ENCODE peak calls at places on chromosomes 4 and X, in eight cellular contexts. One of them, this sample, is unnamed.

GRCh38 chr4:175435437-175435836 is 376.6 kb downstream of the GPM6A start:
- DNase-seq in astrocyte: no peak
- DNase-seq in kidney: no peak
- DNase-seq in heart left ventricle: no peak
- DNase-seq in fibroblast of mammary gland: no peak
- DNase-seq in GM06990: no peak
- DNase-seq in neuronal stem cell: no peak
- DNase-seq in fibroblast of villous mesenchyme: peak; percentile 62
- DNase-seq in this sample: no peak

GRCh38 chr4:3340703-3341088 is 47.9 kb downstream of the RGS12 start:
- DNase-seq in GM06990: no peak
- DNase-seq in neuronal stem cell: no peak
- DNase-seq in fibroblast of mammary gland: no peak
- DNase-seq in heart left ventricle: peak; percentile 26
- DNase-seq in kidney: no peak
- DNase-seq in astrocyte: no peak
- DNase-seq in fibroblast of villous mesenchyme: no peak
- DNase-seq in this sample: no peak

GRCh38 chr4:137998666-137999429 is 243.3 kb downstream of the SLC7A11 start:
- DNase-seq in heart left ventricle: no peak
- DNase-seq in fibroblast of mammary gland: no peak
- DNase-seq in astrocyte: peak; percentile 92
- DNase-seq in GM06990: no peak
- DNase-seq in neuronal stem cell: no peak
- DNase-seq in fibroblast of villous mesenchyme: peak; percentile 13
- DNase-seq in kidney: no peak
- DNase-seq in this sample: peak; percentile 47

GRCh38 chr4:19844436-19844835 is 407.3 kb upstream of the SLIT2 start:
- DNase-seq in fibroblast of villous mesenchyme: no peak
- DNase-seq in neuronal stem cell: no peak
- DNase-seq in kidney: no peak
- DNase-seq in astrocyte: peak; percentile 24
- DNase-seq in heart left ventricle: no peak
- DNase-seq in GM06990: no peak
- DNase-seq in fibroblast of mammary gland: peak; percentile 11
- DNase-seq in this sample: peak; percentile 49

GRCh38 chr4:113539408-113539807 is 222.1 kb downstream of the CAMK2D start:
- DNase-seq in fibroblast of villous mesenchyme: peak; percentile 25
- DNase-seq in GM06990: peak; percentile 36
- DNase-seq in fibroblast of mammary gland: peak; percentile 75
- DNase-seq in neuronal stem cell: no peak
- DNase-seq in heart left ventricle: no peak
- DNase-seq in astrocyte: peak; percentile 79
- DNase-seq in kidney: no peak
- DNase-seq in this sample: peak; percentile 55

GRCh38 chr4:7197910-7198309 is 5.6 kb downstream of the SORCS2 start:
- DNase-seq in kidney: no peak
- DNase-seq in fibroblast of mammary gland: no peak
- DNase-seq in GM06990: no peak
- DNase-seq in fibroblast of villous mesenchyme: no peak
- DNase-seq in heart left ventricle: no peak
- DNase-seq in astrocyte: no peak
- DNase-seq in neuronal stem cell: no peak
- DNase-seq in this sample: no peak

GRCh38 chrX:12956704-12957541 is 18.0 kb upstream of the TMSB4X start:
- DNase-seq in fibroblast of villous mesenchyme: peak; percentile 76
- DNase-seq in astrocyte: peak; percentile 61
- DNase-seq in GM06990: peak; percentile 79
- DNase-seq in fibroblast of mammary gland: no peak
- DNase-seq in kidney: no peak
- DNase-seq in heart left ventricle: no peak
- DNase-seq in neuronal stem cell: no peak
- DNase-seq in this sample: peak; percentile 59

GRCh38 chrX:40831750-40832149 is 96.4 kb upstream of the MED14 start:
- DNase-seq in kidney: no peak
- DNase-seq in GM06990: no peak
- DNase-seq in fibroblast of mammary gland: no peak
- DNase-seq in heart left ventricle: no peak
- DNase-seq in neuronal stem cell: no peak
- DNase-seq in fibroblast of villous mesenchyme: no peak
- DNase-seq in astrocyte: no peak
- DNase-seq in this sample: no peak

GRCh38 chrX:101658661-101659477 is 781 bp downstream of the ARMCX2 start:
- DNase-seq in kidney: peak; percentile 90
- DNase-seq in neuronal stem cell: peak; percentile 41
- DNase-seq in heart left ventricle: peak; percentile 76
- DNase-seq in GM06990: peak; percentile 18
- DNase-seq in fibroblast of villous mesenchyme: peak; percentile 50
- DNase-seq in fibroblast of mammary gland: peak; percentile 36
- DNase-seq in astrocyte: peak; percentile 20
- DNase-seq in this sample: peak; percentile 42

GRCh38 chr4:119299221-119300071 is 22.5 kb downstream of the FABP2 start:
- DNase-seq in heart left ventricle: no peak
- DNase-seq in fibroblast of villous mesenchyme: peak; percentile 30
- DNase-seq in GM06990: peak; percentile 13
- DNase-seq in neuronal stem cell: no peak
- DNase-seq in fibroblast of mammary gland: peak; percentile 42
- DNase-seq in astrocyte: peak; percentile 10
- DNase-seq in kidney: no peak
- DNase-seq in this sample: peak; percentile 28

GRCh38 chr4:3237266-3237665 is 11.7 kb upstream of the MSANTD1 start:
- DNase-seq in astrocyte: no peak
- DNase-seq in fibroblast of villous mesenchyme: no peak
- DNase-seq in kidney: no peak
- DNase-seq in heart left ventricle: no peak
- DNase-seq in fibroblast of mammary gland: no peak
- DNase-seq in GM06990: no peak
- DNase-seq in neuronal stem cell: no peak
- DNase-seq in this sample: no peak

GRCh38 chr4:93002240-93002639 is 698.5 kb downstream of the GRID2 start:
- DNase-seq in fibroblast of villous mesenchyme: no peak
- DNase-seq in kidney: no peak
- DNase-seq in neuronal stem cell: no peak
- DNase-seq in astrocyte: no peak
- DNase-seq in fibroblast of mammary gland: no peak
- DNase-seq in GM06990: no peak
- DNase-seq in heart left ventricle: no peak
- DNase-seq in this sample: no peak

GRCh38 chr4:69323284-69323683 is 43.0 kb downstream of the UGT2B28 start:
- DNase-seq in GM06990: no peak
- DNase-seq in fibroblast of villous mesenchyme: no peak
- DNase-seq in heart left ventricle: no peak
- DNase-seq in astrocyte: no peak
- DNase-seq in fibroblast of mammary gland: no peak
- DNase-seq in kidney: no peak
- DNase-seq in neuronal stem cell: no peak
- DNase-seq in this sample: no peak

GRCh38 chr4:22030321-22030720 is 81.7 kb upstream of the KCNIP4 start:
- DNase-seq in GM06990: no peak
- DNase-seq in neuronal stem cell: no peak
- DNase-seq in fibroblast of mammary gland: no peak
- DNase-seq in heart left ventricle: no peak
- DNase-seq in fibroblast of villous mesenchyme: no peak
- DNase-seq in kidney: no peak
- DNase-seq in astrocyte: no peak
- DNase-seq in this sample: no peak

GRCh38 chr4:41296995-41297394 is 40.3 kb downstream of the UCHL1 start:
- DNase-seq in GM06990: no peak
- DNase-seq in kidney: no peak
- DNase-seq in astrocyte: no peak
- DNase-seq in heart left ventricle: no peak
- DNase-seq in fibroblast of mammary gland: no peak
- DNase-seq in fibroblast of villous mesenchyme: peak; percentile 26
- DNase-seq in neuronal stem cell: no peak
- DNase-seq in this sample: peak; percentile 11

GRCh38 chrX:18424482-18425198 is 768 bp upstream of the CDKL5 start:
- DNase-seq in GM06990: peak; percentile 72
- DNase-seq in astrocyte: peak; percentile 31
- DNase-seq in fibroblast of villous mesenchyme: peak; percentile 13
- DNase-seq in fibroblast of mammary gland: peak; percentile 33
- DNase-seq in neuronal stem cell: no peak
- DNase-seq in heart left ventricle: peak; percentile 17
- DNase-seq in kidney: no peak
- DNase-seq in this sample: peak; percentile 33

GRCh38 chr4:182875471-182875870 is 41.7 kb downstream of the DCTD start:
- DNase-seq in fibroblast of villous mesenchyme: no peak
- DNase-seq in astrocyte: no peak
- DNase-seq in neuronal stem cell: no peak
- DNase-seq in GM06990: no peak
- DNase-seq in fibroblast of mammary gland: no peak
- DNase-seq in kidney: no peak
- DNase-seq in heart left ventricle: no peak
- DNase-seq in this sample: no peak

GRCh38 chr4:140735779-140736391 is 20.3 kb downstream of the TBC1D9 start:
- DNase-seq in astrocyte: no peak
- DNase-seq in heart left ventricle: no peak
- DNase-seq in fibroblast of mammary gland: no peak
- DNase-seq in GM06990: no peak
- DNase-seq in kidney: no peak
- DNase-seq in fibroblast of villous mesenchyme: no peak
- DNase-seq in neuronal stem cell: no peak
- DNase-seq in this sample: no peak

GRCh38 chrX:13463608-13464007 is 105.8 kb upstream of the EGFL6 start:
- DNase-seq in astrocyte: peak; percentile 93
- DNase-seq in GM06990: peak; percentile 8
- DNase-seq in fibroblast of villous mesenchyme: peak; percentile 97
- DNase-seq in heart left ventricle: peak; percentile 36
- DNase-seq in neuronal stem cell: no peak
- DNase-seq in kidney: no peak
- DNase-seq in fibroblast of mammary gland: peak; percentile 97
- DNase-seq in this sample: peak; percentile 96

GRCh38 chr4:80197601-80198444 is 520 bp downstream of the PRDM8 start:
- DNase-seq in fibroblast of mammary gland: no peak
- DNase-seq in kidney: peak; percentile 62
- DNase-seq in astrocyte: no peak
- DNase-seq in heart left ventricle: no peak
- DNase-seq in fibroblast of villous mesenchyme: no peak
- DNase-seq in GM06990: no peak
- DNase-seq in neuronal stem cell: no peak
- DNase-seq in this sample: no peak

GRCh38 chr4:80197132-80197573 is at the start of gene PRDM8:
- DNase-seq in kidney: peak; percentile 78
- DNase-seq in neuronal stem cell: no peak
- DNase-seq in fibroblast of mammary gland: no peak
- DNase-seq in astrocyte: peak; percentile 42
- DNase-seq in fibroblast of villous mesenchyme: no peak
- DNase-seq in heart left ventricle: no peak
- DNase-seq in GM06990: no peak
- DNase-seq in this sample: no peak

GRCh38 chr4:80199947-80200346 is 2.6 kb downstream of the PRDM8 start:
- DNase-seq in GM06990: no peak
- DNase-seq in neuronal stem cell: no peak
- DNase-seq in astrocyte: no peak
- DNase-seq in kidney: no peak
- DNase-seq in fibroblast of villous mesenchyme: no peak
- DNase-seq in heart left ventricle: no peak
- DNase-seq in fibroblast of mammary gland: no peak
- DNase-seq in this sample: no peak

GRCh38 chr4:80201326-80202151 is 4.2 kb downstream of the PRDM8 start:
- DNase-seq in neuronal stem cell: no peak
- DNase-seq in kidney: peak; percentile 59
- DNase-seq in fibroblast of mammary gland: peak; percentile 55
- DNase-seq in heart left ventricle: peak; percentile 60
- DNase-seq in fibroblast of villous mesenchyme: peak; percentile 27
- DNase-seq in GM06990: no peak
- DNase-seq in astrocyte: peak; percentile 76
- DNase-seq in this sample: peak; percentile 55

GRCh38 chr4:80199004-80199579 is 1.8 kb downstream of the PRDM8 start:
- DNase-seq in fibroblast of villous mesenchyme: no peak
- DNase-seq in heart left ventricle: no peak
- DNase-seq in neuronal stem cell: no peak
- DNase-seq in astrocyte: no peak
- DNase-seq in fibroblast of mammary gland: no peak
- DNase-seq in GM06990: no peak
- DNase-seq in kidney: no peak
- DNase-seq in this sample: no peak
- H3K4me3 ChIP-seq in fibroblast of villous mesenchyme: no peak overlapping the region
- H3K4me3 ChIP-seq in heart left ventricle: no peak overlapping the region
- H3K4me3 ChIP-seq in neuronal stem cell: no peak overlapping the region
- H3K4me3 ChIP-seq in astrocyte: no peak overlapping the region
- H3K4me3 ChIP-seq in fibroblast of mammary gland: no peak overlapping the region
- H3K4me3 ChIP-seq in GM06990: no peak overlapping the region
- H3K4me3 ChIP-seq in kidney: no peak overlapping the region
- H3K4me3 ChIP-seq in this sample: no peak overlapping the region

DNA sequence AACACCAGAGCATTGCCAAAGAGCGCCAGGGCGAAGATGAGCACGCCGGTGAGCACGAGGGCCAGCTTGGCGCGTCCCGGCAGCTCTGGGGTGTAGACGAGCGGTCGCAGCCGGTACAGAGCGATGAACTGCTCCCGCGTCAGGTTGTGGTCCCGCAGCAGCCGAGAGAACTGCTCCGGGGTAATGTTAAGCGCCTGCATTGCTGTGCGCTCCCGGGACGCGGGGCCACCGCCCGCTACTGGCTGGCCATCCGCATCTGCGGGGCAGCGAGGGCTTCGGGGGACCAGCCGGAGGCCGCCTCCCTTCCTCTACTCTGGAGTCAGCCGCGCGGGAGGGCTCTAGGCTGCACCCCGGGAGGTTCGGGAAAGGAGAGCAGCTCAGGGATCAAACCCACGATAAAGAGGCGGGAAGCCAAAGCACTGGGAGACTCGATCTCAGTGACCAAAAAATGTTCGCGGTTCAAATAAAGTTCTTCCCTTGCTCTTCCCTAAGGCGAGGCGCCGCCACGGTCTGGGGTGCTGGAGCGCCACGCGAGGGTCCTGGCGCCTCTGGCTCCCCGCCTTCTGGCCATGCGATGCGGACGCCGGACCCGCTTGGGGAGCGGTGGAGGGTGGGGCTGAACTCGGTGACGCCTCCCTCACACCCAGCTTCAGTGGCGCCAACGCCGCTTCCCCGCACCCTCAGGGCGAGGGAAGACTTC is at the start of gene QRFPR:
- DNase-seq in fibroblast of villous mesenchyme: no peak
- DNase-seq in neuronal stem cell: peak; percentile 29
- DNase-seq in kidney: peak; percentile 61
- DNase-seq in astrocyte: no peak
- DNase-seq in fibroblast of mammary gland: no peak
- DNase-seq in heart left ventricle: peak; percentile 48
- DNase-seq in GM06990: peak; percentile 14
- DNase-seq in this sample: no peak
- H3K4me3 ChIP-seq in fibroblast of villous mesenchyme: no peak within 1 kb of the TSS
- H3K4me3 ChIP-seq in neuronal stem cell: peak within 1 kb of the TSS; percentile 9
- H3K4me3 ChIP-seq in kidney: peak within 1 kb of the TSS; percentile 43
- H3K4me3 ChIP-seq in astrocyte: peak within 1 kb of the TSS; percentile 48
- H3K4me3 ChIP-seq in fibroblast of mammary gland: peak within 1 kb of the TSS; percentile 19
- H3K4me3 ChIP-seq in heart left ventricle: peak within 1 kb of the TSS; percentile 59
- H3K4me3 ChIP-seq in GM06990: no peak within 1 kb of the TSS
- H3K4me3 ChIP-seq in this sample: peak within 1 kb of the TSS; percentile 28

GRCh38 chrX:154002215-154002719 is 17.4 kb downstream of the IRAK1 start:
- DNase-seq in astrocyte: peak; percentile 72
- DNase-seq in neuronal stem cell: no peak
- DNase-seq in heart left ventricle: peak; percentile 38
- DNase-seq in fibroblast of mammary gland: peak; percentile 80
- DNase-seq in GM06990: peak; percentile 72
- DNase-seq in fibroblast of villous mesenchyme: peak; percentile 48
- DNase-seq in kidney: no peak
- DNase-seq in this sample: peak; percentile 47
- H3K4me3 ChIP-seq in astrocyte: no peak overlapping the region
- H3K4me3 ChIP-seq in neuronal stem cell: no peak overlapping the region
- H3K4me3 ChIP-seq in heart left ventricle: no peak overlapping the region
- H3K4me3 ChIP-seq in fibroblast of mammary gland: no peak overlapping the region
- H3K4me3 ChIP-seq in GM06990: no peak overlapping the region
- H3K4me3 ChIP-seq in fibroblast of villous mesenchyme: no peak overlapping the region
- H3K4me3 ChIP-seq in kidney: no peak overlapping the region
- H3K4me3 ChIP-seq in this sample: no peak overlapping the region

GRCh38 chrX:6226053-6226645 is 2.5 kb downstream of the NLGN4X start:
- DNase-seq in kidney: peak; percentile 55
- DNase-seq in astrocyte: no peak
- DNase-seq in heart left ventricle: no peak
- DNase-seq in fibroblast of mammary gland: no peak
- DNase-seq in neuronal stem cell: peak; percentile 33
- DNase-seq in fibroblast of villous mesenchyme: no peak
- DNase-seq in GM06990: peak; percentile 32
- DNase-seq in this sample: no peak
- H3K4me3 ChIP-seq in kidney: no peak overlapping the region
- H3K4me3 ChIP-seq in astrocyte: peak overlapping the region; percentile 52
- H3K4me3 ChIP-seq in heart left ventricle: peak overlapping the region; percentile 45
- H3K4me3 ChIP-seq in fibroblast of mammary gland: no peak overlapping the region
- H3K4me3 ChIP-seq in neuronal stem cell: peak overlapping the region; percentile 74
- H3K4me3 ChIP-seq in fibroblast of villous mesenchyme: peak overlapping the region; percentile 37
- H3K4me3 ChIP-seq in GM06990: no peak overlapping the region
- H3K4me3 ChIP-seq in this sample: no peak overlapping the region